ENCODE peak calls at places on chromosomes 16 and 17, in four cellular contexts. One of them, this sample, is unnamed. For H3K27me3, the result is how much of the 10 kb centered on the place peaks cover.

GRCh38 chr17:78997881-78998280 is 11.7 kb downstream of the CANT1 start:
- DNase-seq in brain microvascular endothelial cell: no peak
- DNase-seq in GM23248: no peak
- DNase-seq in mammary epithelial cell: no peak
- DNase-seq in this sample: no peak

GRCh38 chr16:2963074-2963610 is 933 bp upstream of the KREMEN2 start:
- DNase-seq in brain microvascular endothelial cell: no peak
- DNase-seq in GM23248: no peak
- DNase-seq in mammary epithelial cell: no peak
- DNase-seq in this sample: no peak

GRCh38 chr16:79726902-79727301 is 126.4 kb upstream of the MAF start:
- DNase-seq in brain microvascular endothelial cell: no peak
- DNase-seq in GM23248: no peak
- DNase-seq in mammary epithelial cell: no peak
- DNase-seq in this sample: no peak

GRCh38 chr17:6994118-6994598 is 1.7 kb upstream of the ALOX12 start:
- DNase-seq in brain microvascular endothelial cell: no peak
- DNase-seq in GM23248: no peak
- DNase-seq in mammary epithelial cell: no peak
- DNase-seq in this sample: no peak

GRCh38 chr17:74981979-74982662 is 5.3 kb upstream of the CDR2L start:
- DNase-seq in brain microvascular endothelial cell: peak
- DNase-seq in GM23248: peak
- DNase-seq in mammary epithelial cell: no peak
- DNase-seq in this sample: no peak

GRCh38 chr17:30378191-30378796 is 433 bp upstream of the CPD start:
- DNase-seq in brain microvascular endothelial cell: no peak
- DNase-seq in GM23248: peak
- DNase-seq in mammary epithelial cell: no peak
- DNase-seq in this sample: no peak

GRCh38 chr16:65069766-65070165 is 52.1 kb downstream of the CDH11 start:
- DNase-seq in brain microvascular endothelial cell: peak
- DNase-seq in GM23248: peak
- DNase-seq in mammary epithelial cell: no peak
- DNase-seq in this sample: no peak

GRCh38 chr17:740240-741055 is 8.1 kb downstream of the TLCD3A start:
- DNase-seq in brain microvascular endothelial cell: no peak
- DNase-seq in GM23248: no peak
- DNase-seq in mammary epithelial cell: no peak
- DNase-seq in this sample: no peak

GRCh38 chr17:78644259-78644658 is 67.1 kb upstream of the DNAH17 start:
- DNase-seq in brain microvascular endothelial cell: no peak
- DNase-seq in GM23248: no peak
- DNase-seq in mammary epithelial cell: no peak
- DNase-seq in this sample: no peak

GRCh38 chr17:4881761-4882555 is 17.4 kb upstream of the C17orf107 start:
- DNase-seq in brain microvascular endothelial cell: peak
- DNase-seq in GM23248: peak
- DNase-seq in mammary epithelial cell: peak
- DNase-seq in this sample: no peak

GRCh38 chr17:78676415-78677302 is 99.5 kb upstream of the DNAH17 start:
- DNase-seq in brain microvascular endothelial cell: no peak
- DNase-seq in GM23248: no peak
- DNase-seq in mammary epithelial cell: no peak
- DNase-seq in this sample: no peak

GRCh38 chr17:51500454-51500853 is 240.1 kb downstream of the UTP18 start:
- DNase-seq in brain microvascular endothelial cell: no peak
- DNase-seq in GM23248: no peak
- DNase-seq in mammary epithelial cell: no peak
- DNase-seq in this sample: no peak

GRCh38 chr16:87062569-87063442 is 254.4 kb downstream of the C16orf95 start:
- DNase-seq in brain microvascular endothelial cell: peak
- DNase-seq in GM23248: peak
- DNase-seq in mammary epithelial cell: peak
- DNase-seq in this sample: no peak
- H3K4me3 ChIP-seq in brain microvascular endothelial cell: peak
- H3K4me3 ChIP-seq in GM23248: peak
- H3K4me3 ChIP-seq in mammary epithelial cell: peak
- H3K4me3 ChIP-seq in this sample: peak

GRCh38 chr16:66975302-66975893 is 13.0 kb upstream of the CES4A start:
- DNase-seq in brain microvascular endothelial cell: no peak
- DNase-seq in GM23248: no peak
- DNase-seq in mammary epithelial cell: no peak
- DNase-seq in this sample: no peak

GRCh38 chr16:66979011-66979717 is 9.2 kb upstream of the CES4A start:
- DNase-seq in brain microvascular endothelial cell: no peak
- DNase-seq in GM23248: peak
- DNase-seq in mammary epithelial cell: no peak
- DNase-seq in this sample: no peak

GRCh38 chr16:66973716-66974115 is 12.7 kb downstream of the CES3 start:
- DNase-seq in brain microvascular endothelial cell: no peak
- DNase-seq in GM23248: no peak
- DNase-seq in mammary epithelial cell: no peak
- DNase-seq in this sample: no peak

GRCh38 chr16:66976746-66977145 is 11.6 kb upstream of the CES4A start:
- DNase-seq in brain microvascular endothelial cell: no peak
- DNase-seq in GM23248: no peak
- DNase-seq in mammary epithelial cell: no peak
- DNase-seq in this sample: no peak

DNA sequence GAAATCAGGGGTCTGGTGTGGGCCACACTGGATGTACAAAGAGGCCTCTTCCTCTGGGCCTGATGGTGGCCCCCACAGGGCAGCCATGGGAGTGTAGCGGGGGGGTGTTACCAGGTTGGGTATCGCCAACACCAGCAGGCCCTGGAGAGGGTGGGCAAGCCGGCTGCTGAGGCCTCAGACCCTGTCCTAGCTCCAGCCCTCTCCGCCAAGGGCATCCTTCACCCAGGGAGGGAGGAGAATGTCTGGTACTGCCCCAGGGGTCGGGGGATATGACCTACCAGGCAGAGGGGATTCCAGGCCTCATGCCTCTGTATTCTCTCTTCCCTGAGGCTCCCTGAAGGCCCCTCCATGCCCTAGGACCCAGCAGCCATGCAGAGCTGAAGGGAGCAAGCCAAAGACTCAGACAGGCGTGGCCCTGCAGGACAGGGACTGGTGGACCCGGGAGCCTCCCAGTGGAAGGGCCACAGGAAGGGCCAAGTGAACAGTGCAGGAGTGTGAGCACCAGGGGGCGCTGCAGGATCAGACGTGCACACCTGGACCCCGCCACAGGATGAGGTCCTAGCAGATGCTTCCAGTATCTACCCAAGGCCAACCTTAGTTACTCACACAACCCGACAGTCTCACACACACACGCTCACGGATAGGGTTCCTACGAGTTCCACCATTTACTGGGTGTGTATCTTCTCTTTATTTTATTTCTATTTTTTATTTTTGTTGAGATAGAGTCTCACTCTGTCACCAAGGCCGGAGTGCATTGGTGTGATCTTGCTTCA is 10.9 kb upstream of the CES4A start:
- DNase-seq in brain microvascular endothelial cell: peak
- DNase-seq in GM23248: peak
- DNase-seq in mammary epithelial cell: peak
- DNase-seq in this sample: peak
- H3K27me3 ChIP-seq in brain microvascular endothelial cell: under half
- H3K27me3 ChIP-seq in GM23248: under half
- H3K27me3 ChIP-seq in mammary epithelial cell: under half
- H3K27me3 ChIP-seq in this sample: under half

DNA sequence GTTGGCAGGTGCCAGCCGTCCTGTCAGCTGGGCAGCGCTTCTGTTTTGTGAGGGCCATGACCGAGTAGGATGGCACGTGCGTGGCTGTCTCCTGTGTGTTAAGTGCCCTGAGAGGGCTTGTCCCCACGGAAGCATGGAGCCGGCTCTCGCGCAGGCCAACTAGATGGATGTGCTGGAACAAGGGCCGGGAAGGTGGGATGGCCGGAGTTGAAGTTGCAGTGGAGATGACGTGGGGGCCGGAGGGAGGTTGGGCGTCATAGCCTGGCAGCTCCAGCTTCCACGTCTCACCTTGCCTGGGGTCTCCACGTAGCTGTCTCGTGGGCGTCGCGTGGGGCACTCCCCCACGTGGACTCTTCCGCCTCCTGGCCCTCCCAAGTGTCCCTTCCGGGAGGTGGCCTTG is 27.7 kb downstream of the TBCD start:
- DNase-seq in brain microvascular endothelial cell: no peak
- DNase-seq in GM23248: no peak
- DNase-seq in mammary epithelial cell: no peak
- DNase-seq in this sample: no peak
- H3K4me3 ChIP-seq in brain microvascular endothelial cell: no peak
- H3K4me3 ChIP-seq in GM23248: no peak
- H3K4me3 ChIP-seq in mammary epithelial cell: no peak
- H3K4me3 ChIP-seq in this sample: no peak

GRCh38 chr16:54927125-54928015 is 3.3 kb upstream of the IRX5 start:
- DNase-seq in brain microvascular endothelial cell: no peak
- DNase-seq in GM23248: no peak
- DNase-seq in mammary epithelial cell: peak
- DNase-seq in this sample: no peak
- H3K27me3 ChIP-seq in brain microvascular endothelial cell: under half
- H3K27me3 ChIP-seq in GM23248: under half
- H3K27me3 ChIP-seq in mammary epithelial cell: under half
- H3K27me3 ChIP-seq in this sample: under half

GRCh38 chr16:89038811-89039735 is 54.6 kb upstream of the ACSF3 start:
- DNase-seq in brain microvascular endothelial cell: no peak
- DNase-seq in GM23248: no peak
- DNase-seq in mammary epithelial cell: no peak
- DNase-seq in this sample: no peak
- H3K4me3 ChIP-seq in brain microvascular endothelial cell: no peak
- H3K4me3 ChIP-seq in GM23248: no peak
- H3K4me3 ChIP-seq in mammary epithelial cell: no peak
- H3K4me3 ChIP-seq in this sample: no peak

This sample was measured in AG04450.